ENCODE peak calls at places on chromosomes 7 and 10, in six cellular contexts. One of them, this sample, is unnamed.

GRCh38 chr7:116113310-116113709 is 82.7 kb upstream of the TFEC start:
- DNase-seq in T-cell: no peak
- DNase-seq in AG20443: no peak
- DNase-seq in activated CD8-positive, alpha-beta memory T cell treated with anti-CD3 and anti-CD28 coated beads for 48 hours: no peak
- DNase-seq in amniotic stem cell: no peak
- DNase-seq in fibroblast of pulmonary artery: no peak
- DNase-seq in this sample: no peak

GRCh38 chr10:7722927-7723529 is 19.9 kb downstream of the ITIH2 start:
- DNase-seq in AG20443: no peak
- DNase-seq in activated CD8-positive, alpha-beta memory T cell treated with anti-CD3 and anti-CD28 coated beads for 48 hours: no peak
- DNase-seq in fibroblast of pulmonary artery: no peak
- DNase-seq in T-cell: no peak
- DNase-seq in amniotic stem cell: no peak
- DNase-seq in this sample: no peak

GRCh38 chr10:78511324-78512204 is 477.9 kb downstream of the RPS24 start:
- DNase-seq in T-cell: no peak
- DNase-seq in amniotic stem cell: no peak
- DNase-seq in activated CD8-positive, alpha-beta memory T cell treated with anti-CD3 and anti-CD28 coated beads for 48 hours: no peak
- DNase-seq in fibroblast of pulmonary artery: no peak
- DNase-seq in AG20443: no peak
- DNase-seq in this sample: no peak

GRCh38 chr7:109073543-109073942 is 503.9 kb downstream of the DNAJB9 start:
- DNase-seq in activated CD8-positive, alpha-beta memory T cell treated with anti-CD3 and anti-CD28 coated beads for 48 hours: no peak
- DNase-seq in AG20443: no peak
- DNase-seq in fibroblast of pulmonary artery: no peak
- DNase-seq in amniotic stem cell: no peak
- DNase-seq in T-cell: no peak
- DNase-seq in this sample: no peak

GRCh38 chr7:156234666-156235494 is 405.7 kb upstream of the RNF32 start:
- DNase-seq in activated CD8-positive, alpha-beta memory T cell treated with anti-CD3 and anti-CD28 coated beads for 48 hours: no peak
- DNase-seq in fibroblast of pulmonary artery: no peak
- DNase-seq in amniotic stem cell: no peak
- DNase-seq in AG20443: no peak
- DNase-seq in T-cell: no peak
- DNase-seq in this sample: no peak

GRCh38 chr10:77533887-77534278 is 103.7 kb downstream of the KCNMA1 start:
- DNase-seq in AG20443: no peak
- DNase-seq in activated CD8-positive, alpha-beta memory T cell treated with anti-CD3 and anti-CD28 coated beads for 48 hours: no peak
- DNase-seq in fibroblast of pulmonary artery: no peak
- DNase-seq in T-cell: no peak
- DNase-seq in amniotic stem cell: no peak
- DNase-seq in this sample: no peak

GRCh38 chr10:24974978-24975377 is 22.6 kb upstream of the PRTFDC1 start:
- DNase-seq in amniotic stem cell: no peak
- DNase-seq in fibroblast of pulmonary artery: peak
- DNase-seq in AG20443: peak
- DNase-seq in T-cell: no peak
- DNase-seq in activated CD8-positive, alpha-beta memory T cell treated with anti-CD3 and anti-CD28 coated beads for 48 hours: no peak
- DNase-seq in this sample: no peak

GRCh38 chr7:140506788-140507464 is 27.6 kb upstream of the MKRN1 start:
- DNase-seq in activated CD8-positive, alpha-beta memory T cell treated with anti-CD3 and anti-CD28 coated beads for 48 hours: no peak
- DNase-seq in AG20443: peak
- DNase-seq in fibroblast of pulmonary artery: peak
- DNase-seq in amniotic stem cell: peak
- DNase-seq in T-cell: no peak
- DNase-seq in this sample: peak

GRCh38 chr7:138565071-138565450 is 105.0 kb downstream of the TRIM24 start:
- DNase-seq in fibroblast of pulmonary artery: no peak
- DNase-seq in T-cell: no peak
- DNase-seq in activated CD8-positive, alpha-beta memory T cell treated with anti-CD3 and anti-CD28 coated beads for 48 hours: no peak
- DNase-seq in AG20443: no peak
- DNase-seq in amniotic stem cell: no peak
- DNase-seq in this sample: no peak

GRCh38 chr10:17747883-17748550 is 4.0 kb upstream of the TMEM236 start:
- DNase-seq in amniotic stem cell: no peak
- DNase-seq in AG20443: peak
- DNase-seq in activated CD8-positive, alpha-beta memory T cell treated with anti-CD3 and anti-CD28 coated beads for 48 hours: no peak
- DNase-seq in fibroblast of pulmonary artery: peak
- DNase-seq in T-cell: no peak
- DNase-seq in this sample: no peak

GRCh38 chr10:113162960-113163359 is 212.9 kb downstream of the TCF7L2 start:
- DNase-seq in AG20443: no peak
- DNase-seq in activated CD8-positive, alpha-beta memory T cell treated with anti-CD3 and anti-CD28 coated beads for 48 hours: no peak
- DNase-seq in fibroblast of pulmonary artery: no peak
- DNase-seq in amniotic stem cell: no peak
- DNase-seq in T-cell: no peak
- DNase-seq in this sample: no peak

GRCh38 chr10:77230194-77230593 is 407.4 kb downstream of the KCNMA1 start:
- DNase-seq in T-cell: no peak
- DNase-seq in activated CD8-positive, alpha-beta memory T cell treated with anti-CD3 and anti-CD28 coated beads for 48 hours: no peak
- DNase-seq in amniotic stem cell: no peak
- DNase-seq in AG20443: peak
- DNase-seq in fibroblast of pulmonary artery: peak
- DNase-seq in this sample: no peak

GRCh38 chr7:8189615-8190014 is 72.4 kb downstream of the ICA1 start:
- DNase-seq in amniotic stem cell: no peak
- DNase-seq in fibroblast of pulmonary artery: no peak
- DNase-seq in AG20443: no peak
- DNase-seq in activated CD8-positive, alpha-beta memory T cell treated with anti-CD3 and anti-CD28 coated beads for 48 hours: no peak
- DNase-seq in T-cell: no peak
- DNase-seq in this sample: peak

This sample was measured in left kidney.